ENCODE peak calls at places on chromosomes 3 and 15, in six cellular contexts. F is HFF-Myc, M is neural crest cell, I is progenitor cell of endocrine pancreas, B is MCF 10A, W is AG10803. S is an unnamed sample.

GRCh38 chr3:114860526-114860925 is 286.6 kb downstream of the ZBTB20 start:
- DNase-seq in M (no peak), I (no peak), F (no peak), B (no peak), W (no peak), S (no peak)

GRCh38 chr15:89472785-89473256 is 23.6 kb downstream of the RHCG start:
- DNase-seq in F (no peak), M (peak; percentile 84), I (peak; percentile 77), W (peak; percentile 33), B (peak; percentile 67), S (peak; percentile 70)

GRCh38 chr15:50315814-50316630 is 39.0 kb downstream of the GABPB1 start:
- DNase-seq in F (peak; percentile 17), B (peak; percentile 58), I (no peak), M (no peak), W (peak; percentile 58), S (peak; percentile 63)

GRCh38 chr15:23467110-23467600 is 20.1 kb upstream of the GOLGA6L2 start:
- DNase-seq in M (no peak), I (no peak), B (peak; percentile 23), W (peak; percentile 41), F (peak; percentile 2), S (peak; percentile 40)

GRCh38 chr3:141738636-141739363 is 702 bp downstream of the RNF7 start:
- DNase-seq in I (no peak), F (peak; percentile 2), M (no peak), W (peak; percentile 53), B (peak; percentile 51), S (peak; percentile 34)

GRCh38 chr3:177597325-177598109 is 400.2 kb upstream of the TBL1XR1 start:
- DNase-seq in M (no peak), W (peak; percentile 97), F (peak; percentile 61), I (no peak), B (peak; percentile 94), S (peak; percentile 62)

GRCh38 chr15:70196314-70197291 is 98.9 kb upstream of the TLE3 start:
- DNase-seq in W (peak; percentile 90), I (no peak), F (peak; percentile 12), M (no peak), B (peak; percentile 99), S (no peak)

GRCh38 chr3:100548053-100548452 is 55.6 kb downstream of the TMEM45A start:
- DNase-seq in M (no peak), B (no peak), W (peak; percentile 29), I (no peak), F (no peak), S (no peak)

GRCh38 chr3:115156255-115156654 is 9.2 kb upstream of the ZBTB20 start:
- DNase-seq in B (no peak), F (no peak), M (no peak), W (no peak), I (no peak), S (no peak)

GRCh38 chr3:189927975-189928895 is 192.5 kb downstream of the P3H2 start:
- DNase-seq in W (no peak), M (no peak), I (no peak), F (no peak), B (peak; percentile 84), S (no peak)

GRCh38 chr15:101251830-101252820 is at the start of gene CHSY1:
- DNase-seq in W (peak; percentile 93), B (peak; percentile 89), I (peak; percentile 74), M (peak; percentile 80), F (peak; percentile 47), S (peak; percentile 89)

GRCh38 chr3:110457508-110457907 is 614.1 kb upstream of the NECTIN3 start:
- DNase-seq in M (no peak), B (no peak), F (no peak), W (no peak), I (no peak), S (no peak)

GRCh38 chr3:130648293-130648692 is 98.3 kb downstream of the PIK3R4 start:
- DNase-seq in M (no peak), I (no peak), B (no peak), F (no peak), W (no peak), S (no peak)

GRCh38 chr15:71707230-71708051 is 102.9 kb upstream of the NR2E3 start:
- DNase-seq in F (no peak), M (no peak), I (no peak), W (peak; percentile 54), B (no peak), S (peak; percentile 85)

GRCh38 chr3:195085356-195086130 is 185.4 kb downstream of the XXYLT1 start:
- DNase-seq in W (no peak), B (no peak), M (no peak), I (no peak), F (no peak), S (no peak)

GRCh38 chr15:41562258-41562657 is 3.2 kb downstream of the TYRO3 start:
- DNase-seq in M (no peak), F (no peak), B (no peak), I (no peak), W (no peak), S (no peak)

GRCh38 chr15:69149803-69150202 is 10.6 kb upstream of the GLCE start:
- DNase-seq in B (no peak), W (no peak), F (no peak), I (no peak), M (no peak), S (no peak)

GRCh38 chr3:113834983-113835382 is 3.6 kb upstream of the GRAMD1C start:
- DNase-seq in B (no peak), F (no peak), W (peak; percentile 18), M (no peak), I (no peak), S (no peak)

GRCh38 chr15:101011582-101011981 is 92.4 kb downstream of the LRRK1 start:
- DNase-seq in I (no peak), M (no peak), W (no peak), F (no peak), B (no peak), S (no peak)

GRCh38 chr3:186640473-186640818 is 247 bp downstream of the FETUB start:
- DNase-seq in B (peak; percentile 96), W (no peak), F (no peak), I (no peak), M (peak; percentile 6), S (peak; percentile 18)

GRCh38 chr15:81101894-81102815 is 31.9 kb upstream of the CFAP161 start:
- DNase-seq in W (no peak), M (no peak), I (no peak), B (no peak), F (no peak), S (no peak)

GRCh38 chr15:60760646-60761504 is 281.9 kb upstream of the ICE2 start:
- DNase-seq in I (no peak), W (peak; percentile 19), B (peak; percentile 71), F (no peak), M (no peak), S (peak; percentile 58)

GRCh38 chr3:188829577-188829976 is 342.2 kb upstream of the TPRG1 start:
- DNase-seq in I (no peak), M (no peak), F (no peak), W (no peak), B (no peak), S (no peak)

GRCh38 chr15:96320703-96321421 is 9.6 kb upstream of the NR2F2 start:
- DNase-seq in M (no peak), I (no peak), W (no peak), B (no peak), F (no peak), S (no peak)

GRCh38 chr3:186261638-186262037 is 100.4 kb downstream of the DGKG start:
- DNase-seq in I (no peak), F (no peak), B (peak; percentile 33), M (no peak), W (no peak), S (no peak)

GRCh38 chr3:17055374-17056276 is 170.9 kb downstream of the PLCL2 start:
- DNase-seq in F (no peak), W (peak; percentile 93), B (no peak), M (no peak), I (no peak), S (no peak)

DNA sequence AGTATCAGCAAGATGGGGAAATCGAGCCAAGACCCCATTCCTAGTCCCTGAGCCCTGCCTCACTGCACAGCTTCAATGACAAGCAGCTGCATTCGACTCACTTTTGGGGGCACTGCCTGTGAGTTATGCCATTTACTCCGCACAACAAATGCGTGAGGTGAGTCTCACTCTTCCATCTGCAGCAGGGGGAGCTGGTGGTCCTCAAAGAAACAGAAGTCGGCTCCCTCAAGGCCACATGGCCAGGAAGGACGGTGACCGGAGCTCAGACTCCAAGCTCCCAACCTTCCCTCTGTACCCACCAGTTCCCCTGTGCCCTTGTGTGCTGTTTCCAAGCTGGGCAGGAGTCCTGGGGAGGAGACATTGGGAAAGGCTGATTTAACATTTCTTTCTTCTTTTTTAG is 127.7 kb upstream of the IQSEC1 start:
- DNase-seq in M (no peak), B (no peak), W (no peak), F (no peak), I (no peak), S (no peak)
- TF ChIP-seq CTCF in M (no peak), B (no peak), W (no peak), F (no peak), I (peak; percentile 45), S (no peak)

GRCh38 chr3:128844502-128844901 is 34.9 kb upstream of the ACAD9 start:
- DNase-seq in W (no peak), M (no peak), F (no peak), I (no peak), B (no peak), S (no peak)

GRCh38 chr3:128845695-128846491 is 33.5 kb upstream of the ACAD9 start:
- DNase-seq in B (peak; percentile 30), I (peak; percentile 65), F (peak; percentile 25), M (peak; percentile 62), W (peak; percentile 68), S (peak; percentile 73)

GRCh38 chr3:128846501-128846900 is 32.9 kb upstream of the ACAD9 start:
- DNase-seq in I (no peak), B (no peak), F (no peak), M (no peak), W (no peak), S (no peak)

GRCh38 chr3:128847631-128848370 is 31.6 kb upstream of the ACAD9 start:
- DNase-seq in I (no peak), F (no peak), M (no peak), B (no peak), W (no peak), S (no peak)

GRCh38 chr3:128845119-128845518 is 34.3 kb upstream of the ACAD9 start:
- DNase-seq in F (no peak), B (no peak), M (no peak), I (no peak), W (no peak), S (no peak)
- TF ChIP-seq CTCF in F (peak; percentile 20), B (no peak), M (peak; percentile 23), I (peak; percentile 35), W (no peak), S (no peak)

DNA sequence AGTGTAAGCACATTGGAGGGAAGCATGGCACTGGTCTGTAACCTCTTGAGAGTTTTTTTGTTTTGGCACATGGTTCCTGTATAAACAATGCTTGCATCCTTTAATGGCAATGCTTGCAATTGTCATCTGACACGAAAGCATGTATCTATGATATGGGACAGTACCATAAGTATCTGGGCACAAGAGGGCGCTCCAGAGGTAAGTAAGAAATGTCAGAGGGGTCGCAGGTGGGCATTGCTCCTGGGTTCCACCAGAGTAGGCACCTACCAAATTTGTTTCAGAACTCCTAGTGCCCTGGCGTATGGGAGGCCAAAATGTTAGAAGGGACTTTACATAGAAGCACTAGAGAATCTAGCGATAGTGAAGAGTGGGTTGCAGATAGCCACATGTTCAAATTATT is 58.7 kb upstream of the BCHE start:
- DNase-seq in M (peak; percentile 29), I (no peak), B (peak; percentile 39), W (no peak), F (no peak), S (no peak)
- TF ChIP-seq CTCF in M (peak; percentile 50), I (peak; percentile 53), B (no peak), W (no peak), F (no peak), S (no peak)

GRCh38 chr3:75396316-75396802 is 267.8 kb upstream of the FRG2C start:
- DNase-seq in M (no peak), I (no peak), F (no peak), W (no peak), B (no peak), S (no peak)
- TF ChIP-seq CTCF in M (no peak), I (no peak), F (no peak), W (peak; percentile 14), B (no peak), S (peak; percentile 12)

S was measured in HFFc6.